ENCODE peak calls at places on chromosome 9, in five cellular contexts. One of them, this sample, is unnamed.

GRCh38 chr9:99019523-99020331 is 76.0 kb downstream of the COL15A1 start:
- DNase-seq in activated gamma-delta T cell treated with Interleukin-2 at 50 U/mL for 16 hours: no peak
- DNase-seq in EL: peak
- DNase-seq in GM23248: peak
- DNase-seq in fibroblast of lung: peak
- DNase-seq in this sample: peak

GRCh38 chr9:133497443-133497842 is 18.5 kb upstream of the SLC2A6 start:
- DNase-seq in activated gamma-delta T cell treated with Interleukin-2 at 50 U/mL for 16 hours: no peak
- DNase-seq in EL: no peak
- DNase-seq in GM23248: no peak
- DNase-seq in fibroblast of lung: no peak
- DNase-seq in this sample: no peak

GRCh38 chr9:88789785-88790184 is 201.5 kb upstream of the S1PR3 start:
- DNase-seq in activated gamma-delta T cell treated with Interleukin-2 at 50 U/mL for 16 hours: no peak
- DNase-seq in EL: no peak
- DNase-seq in GM23248: peak
- DNase-seq in fibroblast of lung: peak
- DNase-seq in this sample: no peak

GRCh38 chr9:29439961-29440360 is 1866.7 kb upstream of the C9orf72 start:
- DNase-seq in activated gamma-delta T cell treated with Interleukin-2 at 50 U/mL for 16 hours: no peak
- DNase-seq in EL: peak
- DNase-seq in GM23248: no peak
- DNase-seq in fibroblast of lung: peak
- DNase-seq in this sample: peak

GRCh38 chr9:3398232-3398648 is 127.6 kb downstream of the RFX3 start:
- DNase-seq in activated gamma-delta T cell treated with Interleukin-2 at 50 U/mL for 16 hours: no peak
- DNase-seq in EL: no peak
- DNase-seq in GM23248: no peak
- DNase-seq in fibroblast of lung: no peak
- DNase-seq in this sample: no peak

GRCh38 chr9:25255216-25255615 is 423.0 kb downstream of the TUSC1 start:
- DNase-seq in activated gamma-delta T cell treated with Interleukin-2 at 50 U/mL for 16 hours: no peak
- DNase-seq in EL: no peak
- DNase-seq in GM23248: no peak
- DNase-seq in fibroblast of lung: no peak
- DNase-seq in this sample: no peak

GRCh38 chr9:107243757-107244156 is 39.3 kb upstream of the RAD23B start:
- DNase-seq in activated gamma-delta T cell treated with Interleukin-2 at 50 U/mL for 16 hours: peak
- DNase-seq in EL: peak
- DNase-seq in GM23248: peak
- DNase-seq in fibroblast of lung: peak
- DNase-seq in this sample: peak

GRCh38 chr9:108241384-108241783 is 614.4 kb downstream of the ACTL7B start:
- DNase-seq in activated gamma-delta T cell treated with Interleukin-2 at 50 U/mL for 16 hours: no peak
- DNase-seq in EL: no peak
- DNase-seq in GM23248: peak
- DNase-seq in fibroblast of lung: no peak
- DNase-seq in this sample: no peak

GRCh38 chr9:78601957-78602565 is 305.1 kb downstream of the PSAT1 start:
- DNase-seq in activated gamma-delta T cell treated with Interleukin-2 at 50 U/mL for 16 hours: no peak
- DNase-seq in EL: peak
- DNase-seq in GM23248: peak
- DNase-seq in fibroblast of lung: peak
- DNase-seq in this sample: peak

GRCh38 chr9:71368157-71368556 is 246.7 kb upstream of the TRPM3 start:
- DNase-seq in activated gamma-delta T cell treated with Interleukin-2 at 50 U/mL for 16 hours: no peak
- DNase-seq in EL: no peak
- DNase-seq in GM23248: no peak
- DNase-seq in fibroblast of lung: no peak
- DNase-seq in this sample: no peak

GRCh38 chr9:122609810-122610209 is 4.7 kb upstream of the OR1Q1 start:
- DNase-seq in activated gamma-delta T cell treated with Interleukin-2 at 50 U/mL for 16 hours: no peak
- DNase-seq in EL: no peak
- DNase-seq in GM23248: no peak
- DNase-seq in fibroblast of lung: no peak
- DNase-seq in this sample: no peak

GRCh38 chr9:121840838-121841760 is 189.7 kb downstream of the DAB2IP start:
- DNase-seq in activated gamma-delta T cell treated with Interleukin-2 at 50 U/mL for 16 hours: no peak
- DNase-seq in EL: no peak
- DNase-seq in GM23248: no peak
- DNase-seq in fibroblast of lung: no peak
- DNase-seq in this sample: no peak